ENCODE peak calls at places on chromosomes 11 and 22, in eight cellular contexts. T is Peyer's patch, I is WERI-Rb-1, Z is cardiac muscle cell, V is aorta, N is right lobe of liver, B is RWPE1, R is A673. S is an unnamed sample.

GRCh38 chr11:102291831-102292230 is 25.5 kb upstream of the BIRC3 start:
- DNase-seq in R (no peak), T (no peak), B (no peak), N (no peak), I (no peak), V (no peak), Z (no peak), S (no peak)

GRCh38 chr11:92670293-92670890 is 299.1 kb upstream of the MTNR1B start:
- DNase-seq in I (no peak), T (no peak), V (no peak), B (no peak), R (no peak), Z (no peak), N (no peak), S (no peak)

GRCh38 chr11:66317322-66317765 is 500 bp upstream of the CD248 start:
- DNase-seq in Z (peak), V (no peak), T (peak), N (no peak), R (peak), I (no peak), B (no peak), S (no peak)

GRCh38 chr22:43155789-43156188 is 4.4 kb downstream of the TSPO start:
- DNase-seq in B (no peak), I (no peak), N (no peak), T (no peak), V (no peak), R (no peak), Z (no peak), S (peak)

GRCh38 chr11:46682773-46683752 is 17.4 kb downstream of the ARHGAP1 start:
- DNase-seq in I (no peak), T (no peak), N (peak), R (no peak), Z (peak), B (no peak), V (no peak), S (no peak)

GRCh38 chr11:46465683-46466082 is 74.1 kb upstream of the CHRM4 start:
- DNase-seq in T (no peak), Z (no peak), N (no peak), V (no peak), R (no peak), I (no peak), B (no peak), S (no peak)

GRCh38 chr11:126891556-126892217 is 108.9 kb downstream of the KIRREL3 start:
- DNase-seq in T (no peak), Z (peak), V (no peak), N (no peak), I (no peak), B (no peak), R (no peak), S (no peak)

GRCh38 chr11:67423891-67424613 is 4.2 kb upstream of the RPS6KB2 start:
- DNase-seq in N (no peak), I (no peak), R (no peak), Z (no peak), B (no peak), T (no peak), V (no peak), S (no peak)

GRCh38 chr11:20002312-20003216 is 157.7 kb downstream of the DBX1 start:
- DNase-seq in N (peak), B (no peak), T (peak), R (no peak), V (no peak), I (no peak), Z (no peak), S (no peak)

GRCh38 chr11:74693531-74693930 is 37.7 kb downstream of the CHRDL2 start:
- DNase-seq in Z (no peak), N (no peak), V (no peak), I (no peak), T (no peak), B (no peak), R (no peak), S (no peak)

GRCh38 chr11:76243157-76243556 is 36.9 kb upstream of the WNT11 start:
- DNase-seq in T (no peak), B (no peak), Z (no peak), N (no peak), V (peak), R (no peak), I (no peak), S (no peak)

GRCh38 chr22:39800790-39801540 is 92.6 kb downstream of the ENTHD1 start:
- DNase-seq in Z (no peak), R (no peak), I (no peak), N (no peak), B (no peak), T (peak), V (no peak), S (no peak)

GRCh38 chr11:126606484-126606883 is 251.0 kb downstream of the ST3GAL4 start:
- DNase-seq in I (no peak), R (no peak), V (peak), T (no peak), Z (no peak), N (no peak), B (no peak), S (no peak)

GRCh38 chr11:33034983-33035382 is 4.4 kb upstream of the TCP11L1 start:
- DNase-seq in Z (no peak), B (no peak), I (no peak), R (no peak), T (no peak), V (no peak), N (no peak), S (no peak)

GRCh38 chr11:33040862-33041453 is 1.6 kb downstream of the TCP11L1 start:
- DNase-seq in N (no peak), R (peak), I (peak), B (no peak), T (no peak), V (no peak), Z (no peak), S (no peak)

GRCh38 chr11:33043221-33043833 is 4.0 kb downstream of the TCP11L1 start:
- DNase-seq in I (no peak), R (no peak), V (no peak), N (no peak), Z (no peak), B (no peak), T (no peak), S (no peak)

GRCh38 chr11:33040127-33040861 is 922 bp downstream of the TCP11L1 start:
- DNase-seq in Z (peak), R (peak), N (no peak), B (peak), T (no peak), I (no peak), V (no peak), S (no peak)

GRCh38 chr11:33039274-33040126 is at the start of gene TCP11L1:
- DNase-seq in R (peak), Z (peak), B (peak), N (peak), V (peak), T (peak), I (peak), S (peak)
- H3K27ac ChIP-seq in R (peak), Z (peak), B (peak), N (peak), V (peak), T (peak), I (peak), S (peak)

DNA sequence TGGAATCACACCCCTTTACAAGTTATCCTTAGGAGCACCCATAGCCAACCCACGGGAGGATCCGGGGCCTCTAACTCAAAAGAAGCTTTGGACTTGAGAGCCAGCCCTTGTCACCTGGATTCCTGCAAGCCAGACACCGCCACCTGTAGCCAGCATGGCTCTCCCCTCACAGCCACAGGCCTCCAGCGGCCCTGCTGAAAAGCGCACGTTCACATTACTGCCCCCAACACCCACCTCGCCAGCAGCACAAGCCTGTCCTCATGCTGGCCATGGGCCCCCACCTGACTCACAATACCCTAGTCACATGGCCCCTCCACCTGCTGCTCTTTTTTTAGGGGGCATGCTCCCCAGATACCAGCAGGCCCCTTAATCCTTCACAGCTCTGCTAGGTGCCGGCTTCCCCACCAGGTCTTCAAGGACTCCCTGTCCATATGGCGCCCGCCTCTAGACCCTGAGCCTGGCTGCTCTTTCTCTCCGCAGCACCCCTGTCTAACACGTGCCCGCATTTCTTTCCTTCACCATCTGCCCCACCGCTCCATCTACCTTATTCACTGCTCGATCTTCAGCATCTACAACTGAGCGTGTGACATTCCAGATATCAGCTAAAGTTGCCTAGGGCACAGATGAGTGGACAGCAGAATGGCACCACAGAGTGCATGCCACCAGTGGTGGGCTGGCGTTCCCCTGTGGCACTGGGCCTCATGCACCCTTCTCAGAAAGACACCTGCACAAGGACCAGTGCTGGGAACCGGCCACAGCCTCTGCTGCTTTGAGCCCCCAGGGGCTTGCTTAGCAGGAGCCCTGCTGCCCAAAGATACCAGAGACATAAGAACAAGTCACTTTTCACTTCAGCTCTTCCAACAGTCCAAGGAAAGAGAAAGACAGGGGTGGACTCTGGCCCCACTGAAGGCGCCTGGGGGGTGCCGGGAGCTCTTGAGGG is 6.6 kb downstream of the CARS1 start:
- DNase-seq in R (no peak), Z (no peak), N (no peak), I (peak), T (no peak), B (no peak), V (no peak), S (no peak)
- H3K27ac ChIP-seq in R (peak), Z (no peak), N (no peak), I (peak), T (peak), B (peak), V (peak), S (peak)

DNA sequence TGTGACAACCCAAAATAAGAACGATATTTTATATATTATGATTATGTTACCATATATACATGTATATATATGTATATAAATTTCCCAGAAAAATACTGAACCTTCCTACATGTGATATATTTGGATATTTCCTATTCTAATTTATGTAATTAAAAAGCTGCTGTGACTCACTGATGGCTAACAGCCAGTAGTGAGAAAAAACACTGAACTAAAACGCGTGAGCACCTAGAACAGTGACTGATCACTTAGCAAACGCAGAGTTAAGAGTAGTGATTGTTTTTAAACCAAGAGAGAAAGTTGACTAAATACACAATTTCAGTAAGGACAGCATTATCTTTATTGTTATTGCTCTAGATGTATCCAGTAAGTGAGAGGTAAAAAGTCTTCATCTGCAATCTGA is 213.8 kb downstream of the TMEM135 start:
- DNase-seq in V (no peak), Z (no peak), B (no peak), N (no peak), T (no peak), R (no peak), I (no peak), S (no peak)
- H3K27ac ChIP-seq in V (no peak), Z (no peak), B (no peak), N (no peak), T (no peak), R (peak), I (no peak), S (no peak)

GRCh38 chr22:46129390-46130041 is 20.8 kb upstream of the PPARA start:
- DNase-seq in N (peak), Z (no peak), I (no peak), T (peak), V (no peak), R (no peak), B (no peak), S (no peak)
- H3K27ac ChIP-seq in N (peak), Z (no peak), I (no peak), T (peak), V (no peak), R (no peak), B (no peak), S (no peak)

S was measured in RWPE2.